ENCODE peak calls at places on chromosomes 2 and 18, in four cellular contexts. O, J, L and M are unnamed samples.

GRCh38 chr2:177467646-177468045 is 75.1 kb downstream of the AGPS start:
- DNase-seq in J (peak), O (no peak), L (no peak), M (peak)

GRCh38 chr18:9417081-9417841 is 58.1 kb upstream of the RALBP1 start:
- DNase-seq in J (peak), L (no peak), O (peak), M (peak)

GRCh38 chr2:101012706-101013181 is 10.7 kb downstream of the RPL31 start:
- DNase-seq in J (peak), L (no peak), O (no peak), M (peak)

GRCh38 chr2:187379869-187380268 is 68.2 kb downstream of the CALCRL start:
- DNase-seq in J (no peak), L (no peak), O (no peak), M (no peak)

GRCh38 chr2:44952143-44952805 is 10.8 kb downstream of the SIX3 start:
- DNase-seq in O (no peak), J (peak), L (no peak), M (peak)

GRCh38 chr2:233413046-233413445 is 58.8 kb downstream of the DGKD start:
- DNase-seq in O (no peak), J (peak), L (no peak), M (peak)

GRCh38 chr18:5518899-5519371 is 24.9 kb downstream of the EPB41L3 start:
- DNase-seq in L (no peak), J (peak), O (no peak), M (peak)

GRCh38 chr2:219736196-219736595 is 108.8 kb downstream of the SLC4A3 start:
- DNase-seq in J (peak), O (no peak), L (no peak), M (peak)

GRCh38 chr2:5444168-5444567 is 248.0 kb upstream of the SOX11 start:
- DNase-seq in J (no peak), O (no peak), L (no peak), M (no peak)

GRCh38 chr2:1586946-1587840 is 157.1 kb downstream of the PXDN start:
- DNase-seq in J (no peak), O (no peak), L (no peak), M (no peak)

GRCh38 chr2:205370726-205371125 is 311.6 kb upstream of the NRP2 start:
- DNase-seq in J (no peak), O (no peak), L (no peak), M (no peak)

GRCh38 chr18:57533399-57533884 is 53.1 kb downstream of the FECH start:
- DNase-seq in O (no peak), L (no peak), J (no peak), M (no peak)

GRCh38 chr2:45173513-45173912 is 164.3 kb upstream of the SIX2 start:
- DNase-seq in L (peak), J (peak), O (no peak), M (peak)

GRCh38 chr2:32064021-32064678 is 794 bp downstream of the SPAST start:
- DNase-seq in L (no peak), O (no peak), J (no peak), M (peak)

GRCh38 chr2:108594132-108594981 is 60.1 kb downstream of the LIMS1 start:
- DNase-seq in O (no peak), J (peak), L (no peak), M (peak)

GRCh38 chr18:76687271-76688006 is 134.9 kb upstream of the ZNF236 start:
- DNase-seq in L (no peak), O (no peak), J (no peak), M (peak)

GRCh38 chr2:161030260-161031063 is 129.8 kb upstream of the TANK start:
- DNase-seq in L (peak), J (peak), O (no peak), M (peak)

DNA sequence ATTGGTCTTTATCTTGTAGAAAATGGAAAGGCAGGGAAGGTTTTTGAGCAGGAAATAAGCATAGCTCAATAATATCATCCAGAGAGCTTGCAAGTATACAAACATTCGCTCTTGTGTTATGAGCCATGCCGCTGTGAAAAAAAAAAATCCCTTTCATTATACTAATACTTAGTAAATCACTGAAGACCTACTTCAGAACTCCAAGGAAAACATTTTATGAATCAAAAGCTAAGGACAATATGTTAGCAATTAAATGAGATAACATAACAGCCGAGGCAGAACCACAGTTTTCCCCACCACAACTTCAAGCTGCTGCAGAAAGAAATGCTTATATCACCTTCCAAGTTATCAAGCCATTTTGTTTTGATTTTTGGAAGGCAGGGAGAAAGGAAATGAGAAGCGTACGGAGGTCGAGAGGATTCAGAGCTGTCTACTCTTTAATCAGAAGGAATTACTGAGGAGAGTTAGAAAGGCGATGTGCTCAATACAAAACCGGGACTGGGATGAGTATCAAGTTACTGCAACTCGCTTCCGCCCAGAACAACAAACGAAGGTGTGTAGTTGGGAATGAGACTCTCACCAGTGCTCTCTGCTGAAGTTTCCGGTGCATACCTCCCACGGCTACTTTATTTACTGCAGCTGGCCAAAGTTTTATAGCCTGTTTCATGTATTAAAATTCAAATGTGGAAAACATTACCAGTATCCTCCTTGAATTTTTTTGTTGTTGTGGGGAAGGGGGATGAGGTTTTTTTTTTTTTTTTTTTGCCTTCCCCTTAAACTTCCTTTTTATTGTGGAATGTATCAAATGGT is 292.1 kb upstream of the CCDC68 start:
- DNase-seq in J (peak), L (no peak), O (no peak), M (peak)
- H3K4me3 ChIP-seq in J (peak), L (no peak), O (peak), M (no peak)

DNA sequence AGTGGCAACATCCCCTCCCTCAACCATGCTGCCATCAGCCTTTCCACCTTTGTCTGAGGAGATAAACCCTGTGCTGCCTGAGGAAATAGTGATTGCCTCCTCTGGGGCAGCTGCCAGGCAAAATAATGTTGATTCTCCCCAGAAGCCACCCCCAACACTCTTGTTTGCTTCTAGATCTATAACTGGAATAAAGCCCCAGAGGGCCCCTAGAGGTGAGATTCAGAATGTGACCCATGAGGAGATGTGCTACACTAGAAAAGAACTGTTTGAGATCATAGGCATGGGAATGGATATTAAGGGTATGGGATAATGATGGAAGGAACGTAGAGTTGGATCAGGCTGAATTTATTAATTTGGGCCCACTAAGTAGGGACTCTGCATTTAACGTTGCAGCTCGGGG is 116.3 kb upstream of the RMP24 start:
- DNase-seq in J (no peak), O (no peak), L (no peak), M (no peak)
- TF ChIP-seq CTCF in J (no peak), O (no peak), L (no peak), M (no peak)

GRCh38 chr18:22165603-22166069 is 3.8 kb upstream of the GATA6 start:
- DNase-seq in O (no peak), J (no peak), L (no peak), M (no peak)

GRCh38 chr18:22164337-22165048 is 4.9 kb upstream of the GATA6 start:
- DNase-seq in O (no peak), L (no peak), J (no peak), M (no peak)

GRCh38 chr18:22166070-22166972 is 3.1 kb upstream of the GATA6 start:
- DNase-seq in O (peak), L (peak), J (peak), M (no peak)

GRCh38 chr18:22163432-22163831 is 6.0 kb upstream of the GATA6 start:
- DNase-seq in L (no peak), O (no peak), J (no peak), M (no peak)

DNA sequence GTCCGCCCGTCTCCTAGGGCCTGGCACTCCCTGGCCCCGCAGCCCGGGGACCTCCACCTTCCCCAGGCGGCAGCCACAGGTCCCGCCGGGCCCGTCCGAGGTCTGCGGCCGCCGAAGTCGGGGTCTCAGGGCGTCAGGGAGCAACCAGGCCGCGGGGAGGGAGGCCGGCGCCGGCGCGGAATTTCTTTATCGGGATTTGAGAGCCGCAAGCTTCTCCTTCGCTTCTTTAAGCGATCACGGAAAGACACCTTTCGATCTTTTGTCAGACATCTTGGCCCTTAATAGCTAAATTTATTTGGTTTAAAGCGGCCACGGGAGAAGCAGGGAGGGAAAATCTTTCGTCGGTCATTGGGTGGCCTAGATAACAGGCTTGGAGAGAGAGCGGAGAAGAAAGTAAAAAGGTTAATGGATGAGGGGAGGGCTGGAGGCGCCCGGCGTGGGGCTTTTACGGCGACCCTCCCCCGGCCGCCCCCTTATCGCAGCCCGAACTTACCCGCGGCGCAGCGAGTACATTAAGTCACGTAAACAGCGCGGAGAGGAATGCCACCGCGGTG is 4.3 kb upstream of the GATA6 start:
- DNase-seq in L (no peak), O (no peak), J (peak), M (no peak)
- H3K4me3 ChIP-seq in L (peak), O (peak), J (peak), M (no peak)

GRCh38 chr2:85436836-85437487 is 18.4 kb downstream of the SH2D6 start:
- DNase-seq in J (no peak), O (no peak), L (no peak), M (no peak)

GRCh38 chr2:85439111-85439477 is 20.6 kb downstream of the SH2D6 start:
- DNase-seq in O (no peak), L (no peak), J (no peak), M (no peak)

GRCh38 chr2:85439986-85440385 is 21.5 kb downstream of the SH2D6 start:
- DNase-seq in L (no peak), J (no peak), O (no peak), M (no peak)

GRCh38 chr2:85437488-85438290 is 19.2 kb downstream of the SH2D6 start:
- DNase-seq in J (peak), O (peak), L (peak), M (peak)

DNA sequence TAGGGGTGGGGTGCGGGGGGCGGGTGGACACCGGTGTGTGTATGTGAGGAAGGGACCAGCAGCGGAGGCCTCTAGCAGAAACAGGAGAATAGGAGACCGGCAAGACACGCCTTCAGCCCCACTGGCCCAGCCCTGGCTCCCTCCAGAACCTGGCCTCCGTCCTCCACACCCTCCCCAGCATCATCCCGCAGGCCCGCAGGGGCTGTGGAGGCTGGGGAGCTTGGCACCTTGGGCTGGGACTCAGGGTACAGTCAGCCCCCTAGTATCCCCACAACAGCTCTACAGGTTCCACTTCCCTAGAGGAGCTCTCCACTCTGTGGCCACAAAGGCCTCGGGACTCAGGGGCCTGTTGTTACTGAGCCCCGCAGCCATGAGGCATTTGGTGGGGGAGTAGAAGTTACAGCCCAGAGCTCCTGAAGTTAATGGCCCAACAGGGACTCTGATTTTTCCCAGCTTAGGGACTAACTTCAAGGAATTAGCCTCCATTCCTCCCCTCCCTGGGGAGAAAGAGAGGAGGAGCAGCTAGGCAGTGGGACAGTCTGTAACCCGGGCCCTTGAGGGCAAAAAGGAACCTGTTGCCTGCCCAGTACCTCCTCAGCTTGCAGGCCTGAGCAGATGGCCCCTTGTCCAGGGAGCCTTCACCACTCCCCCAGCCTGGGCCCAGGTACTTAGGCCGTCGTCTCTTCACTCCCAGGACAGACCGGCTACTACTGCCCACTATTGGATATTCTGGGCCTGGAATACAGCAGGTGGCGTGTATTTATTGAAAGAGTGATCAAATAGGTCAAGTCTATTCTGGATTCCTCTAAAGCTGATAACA is 20.0 kb downstream of the SH2D6 start:
- DNase-seq in J (no peak), L (no peak), O (peak), M (no peak)
- TF ChIP-seq CTCF in J (no peak), L (no peak), O (no peak), M (no peak)

GRCh38 chr2:110771549-110772382 is 39.4 kb downstream of the ACOXL start:
- DNase-seq in O (no peak), L (no peak), J (no peak), M (no peak)
- H3K4me3 ChIP-seq in O (peak), L (no peak), J (no peak), M (no peak)

GRCh38 chr2:11738589-11739436 is 7.6 kb upstream of the LPIN1 start:
- DNase-seq in O (peak), L (peak), J (peak), M (peak)
- TF ChIP-seq CTCF in O (peak), L (peak), J (peak), M (peak)